ENCODE peak calls at places on chromosome 1, in five cellular contexts. E is glomerular endothelial cell; N is globus pallidus; D is activated CD8-positive, alpha-beta T cell treated with anti-CD3 and anti-CD28 coated beads for 36 hours; H is foreskin keratinocyte. M is an unnamed sample.

GRCh38 chr1:204127597-204128242 is 24.1 kb downstream of the ETNK2 start:
- DNase-seq in E (no peak), N (peak), D (peak), H (peak), M (peak)

GRCh38 chr1:39268906-39269305 is 64.4 kb downstream of the MACF1 start:
- DNase-seq in E (no peak), N (peak), D (no peak), H (peak), M (peak)

GRCh38 chr1:23544444-23545389 is 13.7 kb upstream of the E2F2 start:
- DNase-seq in E (no peak), N (peak), D (peak), H (peak), M (peak)

GRCh38 chr1:227449051-227449450 is 114.3 kb upstream of the ZNF678 start:
- DNase-seq in E (no peak), N (no peak), D (peak), H (peak), M (peak)

GRCh38 chr1:113918243-113918642 is 10.9 kb upstream of the HIPK1 start:
- DNase-seq in E (no peak), N (no peak), D (no peak), H (no peak), M (no peak)

GRCh38 chr1:209307836-209308235 is 275.7 kb upstream of the CAMK1G start:
- DNase-seq in E (no peak), N (no peak), D (no peak), H (no peak), M (no peak)

GRCh38 chr1:11980676-11980972 is 380 bp downstream of the MFN2 start:
- DNase-seq in E (no peak), N (no peak), D (no peak), H (no peak), M (no peak)

GRCh38 chr1:61455400-61455799 is 269.5 kb downstream of the TM2D1 start:
- DNase-seq in E (no peak), N (no peak), D (peak), H (no peak), M (no peak)

GRCh38 chr1:76115186-76115585 is 40.6 kb downstream of the ST6GALNAC3 start:
- DNase-seq in E (no peak), N (no peak), D (no peak), H (peak), M (no peak)

GRCh38 chr1:228799929-228800328 is 64.7 kb downstream of the RHOU start:
- DNase-seq in E (no peak), N (no peak), D (no peak), H (no peak), M (no peak)

GRCh38 chr1:152162826-152163463 is 3.9 kb upstream of the RPTN start:
- DNase-seq in E (no peak), N (no peak), D (no peak), H (peak), M (no peak)